ENCODE peak calls at places on chromosome 15, in eight cellular contexts. X is naive B cell; O is stimulated activated CD4-positive, alpha-beta T cell treated with anti-CD3 and anti-CD28 coated beads, Interleukin-4, amount 100 ng/mL, for 48 hours; T is fibroblast of the aortic adventitia; S is amygdala; V is COLO829; L is Right ventricle myocardium superior; E is stimulated activated naive CD8-positive, alpha-beta T cell treated with anti-CD3 and anti-CD28 coated beads, Interleukin-15, amount 100 ng/mL, for 72 hours. C is an unnamed sample.

GRCh38 chr15:32670624-32671022 is 29.1 kb downstream of the SCG5 start:
- DNase-seq in S (no peak), O (no peak), T (no peak), X (no peak), L (no peak), E (no peak), V (no peak), C (peak)

GRCh38 chr15:46576611-46577010 is 941.8 kb downstream of the SQOR start:
- DNase-seq in S (no peak), E (no peak), T (no peak), V (no peak), X (no peak), L (no peak), O (no peak), C (no peak)

GRCh38 chr15:78989701-78990248 is 44.9 kb upstream of the CTSH start:
- DNase-seq in E (no peak), V (no peak), O (no peak), S (no peak), L (no peak), T (no peak), X (no peak), C (no peak)

GRCh38 chr15:56679247-56679646 is 54.1 kb downstream of the ZNF280D start:
- DNase-seq in S (no peak), V (no peak), T (no peak), O (no peak), X (no peak), E (no peak), L (no peak), C (no peak)

GRCh38 chr15:75215107-75216004 is 13.7 kb downstream of the C15orf39 start:
- DNase-seq in E (no peak), T (no peak), O (no peak), V (no peak), S (no peak), X (no peak), L (no peak), C (no peak)

GRCh38 chr15:40878785-40879184 is 4.8 kb upstream of the RHOV start:
- DNase-seq in O (no peak), E (peak), X (no peak), S (no peak), V (no peak), L (no peak), T (peak), C (peak)

GRCh38 chr15:89649716-89650115 is 5.6 kb downstream of the KIF7 start:
- DNase-seq in L (no peak), O (no peak), V (no peak), T (no peak), S (no peak), E (no peak), X (no peak), C (no peak)

GRCh38 chr15:29731865-29732264 is 90.4 kb downstream of the TJP1 start:
- DNase-seq in T (no peak), X (no peak), V (no peak), L (no peak), S (no peak), E (no peak), O (no peak), C (no peak)

GRCh38 chr15:101543926-101544490 is 54.5 kb upstream of the PCSK6 start:
- DNase-seq in T (no peak), S (no peak), E (no peak), L (no peak), V (no peak), X (no peak), O (no peak), C (no peak)

GRCh38 chr15:69484837-69485236 is 32.2 kb downstream of the RPLP1 start:
- DNase-seq in E (no peak), L (no peak), T (peak), X (no peak), O (no peak), V (no peak), S (no peak), C (no peak)

GRCh38 chr15:90388462-90389182 is 580 bp downstream of the IQGAP1 start:
- DNase-seq in X (peak), V (no peak), S (no peak), L (peak), O (peak), T (peak), E (peak), C (peak)

GRCh38 chr15:72722071-72722696 is 36.2 kb downstream of the BBS4 start:
- DNase-seq in E (peak), T (peak), X (peak), O (peak), S (peak), L (peak), V (peak), C (peak)

GRCh38 chr15:65081758-65082157 is 5.2 kb downstream of the KBTBD13 start:
- DNase-seq in V (peak), X (no peak), T (no peak), S (no peak), E (no peak), L (no peak), O (no peak), C (no peak)

GRCh38 chr15:41790756-41791546 is 16.7 kb downstream of the MAPKBP1 start:
- DNase-seq in O (no peak), E (no peak), X (no peak), V (no peak), S (no peak), L (no peak), T (peak), C (peak)

GRCh38 chr15:77192451-77192850 is 121.5 kb upstream of the TSPAN3 start:
- DNase-seq in V (no peak), S (no peak), E (no peak), X (no peak), L (no peak), O (no peak), T (no peak), C (no peak)

C was measured in fibroblast of mammary gland.